ENCODE peak calls at places on chromosomes 2 and 18, in eight cellular contexts. R is stimulated activated CD8-positive, alpha-beta memory T cell treated with anti-CD3 and anti-CD28 coated beads, Interleukin-7, amount 100 ng/mL, for 1 hour; I is CD8-positive, alpha-beta memory T cell; J is SHP77; K is left cardiac atrium; S is CD4-positive, alpha-beta memory T cell; V is hepatocyte; M is CD8-positive, alpha-beta T cell. Y is an unnamed sample.

GRCh38 chr2:156329031-156329921 is 3.2 kb downstream of the NR4A2 start:
- DNase-seq in K (no peak), R (no peak), I (no peak), V (no peak), J (no peak), M (no peak), S (peak; percentile 40), Y (no peak)

GRCh38 chr18:10726198-10727068 is 200.6 kb downstream of the NAPG start:
- DNase-seq in S (no peak), R (no peak), M (no peak), I (no peak), J (no peak), K (no peak), V (no peak), Y (no peak)

GRCh38 chr2:64489081-64489761 is 34.9 kb upstream of the AFTPH start:
- DNase-seq in M (no peak), V (no peak), K (no peak), R (no peak), S (no peak), I (no peak), J (no peak), Y (no peak)

GRCh38 chr2:9240745-9241144 is 34.1 kb downstream of the ASAP2 start:
- DNase-seq in M (no peak), R (no peak), K (no peak), I (no peak), J (no peak), S (no peak), V (peak; percentile 30), Y (no peak)

GRCh38 chr2:96414161-96414713 is 78.7 kb downstream of the NCAPH start:
- DNase-seq in I (no peak), J (no peak), M (no peak), R (no peak), V (no peak), S (no peak), K (no peak), Y (no peak)

GRCh38 chr2:85266424-85267041 is 61.3 kb downstream of the TGOLN2 start:
- DNase-seq in K (peak; percentile 84), S (peak; percentile 57), I (peak; percentile 62), J (peak; percentile 33), R (peak; percentile 60), M (peak; percentile 61), V (peak; percentile 74), Y (peak; percentile 58)

GRCh38 chr2:11446733-11447248 is 19.2 kb downstream of the E2F6 start:
- DNase-seq in M (peak; percentile 25), R (no peak), V (peak; percentile 78), K (peak; percentile 46), S (peak; percentile 59), I (peak; percentile 23), J (peak; percentile 54), Y (peak; percentile 21)

GRCh38 chr18:59459352-59460059 is 100.4 kb upstream of the LMAN1 start:
- DNase-seq in M (no peak), K (no peak), I (no peak), V (peak; percentile 62), R (no peak), S (no peak), J (no peak), Y (no peak)

GRCh38 chr2:223815186-223815883 is 22.0 kb downstream of the AP1S3 start:
- DNase-seq in V (peak; percentile 28), I (no peak), K (no peak), S (no peak), J (no peak), M (no peak), R (no peak), Y (no peak)

GRCh38 chr2:234978466-234979203 is 26.8 kb downstream of the SH3BP4 start:
- DNase-seq in S (no peak), R (no peak), K (no peak), I (no peak), V (no peak), M (no peak), J (no peak), Y (no peak)

Y was measured in CD4-positive, alpha-beta T cell.